ENCODE peak calls at places on chromosomes 4 and X, in seven cellular contexts. Y, B, X, Q, F, J and T are unnamed samples.

GRCh38 chr4:140091305-140091704 is 62.7 kb downstream of the MAML3 start:
- DNase-seq in Y (no peak), B (no peak), X (no peak), Q (no peak), F (no peak), J (no peak), T (peak; percentile 46)

GRCh38 chrX:149198980-149199732 is 305.9 kb downstream of the IDS start:
- DNase-seq in Y (no peak), B (no peak), X (no peak), Q (no peak), F (no peak), J (no peak), T (no peak)

GRCh38 chrX:57952320-57952678 is 42.0 kb upstream of the ZXDA start:
- DNase-seq in Y (no peak), B (no peak), X (no peak), Q (no peak), F (no peak), J (no peak), T (no peak)

GRCh38 chr4:138499627-138500026 is 257.5 kb upstream of the SLC7A11 start:
- DNase-seq in Y (no peak), B (no peak), X (no peak), Q (no peak), F (peak; percentile 10), J (no peak), T (no peak)

GRCh38 chrX:10984213-10984612 is 126.9 kb upstream of the HCCS start:
- DNase-seq in Y (no peak), B (no peak), X (no peak), Q (no peak), F (no peak), J (no peak), T (no peak)

GRCh38 chrX:44913656-44914531 is 40.9 kb downstream of the KDM6A start:
- DNase-seq in Y (no peak), B (no peak), X (no peak), Q (no peak), F (no peak), J (no peak), T (no peak)

GRCh38 chrX:30150196-30150895 is 65.0 kb upstream of the MAGEB2 start:
- DNase-seq in Y (no peak), B (no peak), X (no peak), Q (no peak), F (no peak), J (no peak), T (peak; percentile 27)

GRCh38 chr4:37827030-37827705 is 682 bp downstream of the PGM2 start:
- DNase-seq in Y (no peak), B (no peak), X (no peak), Q (no peak), F (peak; percentile 44), J (peak; percentile 61), T (peak; percentile 14)

DNA sequence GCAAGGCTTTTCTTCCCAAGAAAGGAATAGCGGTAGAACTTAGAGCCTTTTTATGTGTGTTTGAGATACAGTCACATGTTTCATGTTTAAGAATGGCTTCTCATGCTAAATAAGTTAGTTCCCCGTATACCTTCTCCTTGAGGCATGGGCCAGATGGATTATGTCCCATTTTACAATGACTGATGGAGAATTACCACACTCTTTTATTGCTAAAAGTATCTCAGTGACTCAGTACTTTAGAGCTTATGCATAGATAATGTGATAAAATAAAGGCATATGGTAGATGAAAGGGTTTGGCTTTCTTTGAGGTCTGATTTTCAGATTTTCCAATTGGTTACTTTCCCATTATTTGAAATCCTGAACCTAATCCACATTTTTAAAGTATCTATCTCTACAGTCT is 121.8 kb upstream of the BMPR1B start:
- DNase-seq in Y (no peak), B (no peak), X (no peak), Q (no peak), F (no peak), J (peak; percentile 31), T (peak; percentile 62)
- H3K27ac ChIP-seq in Y (no peak overlapping the region), B (no peak overlapping the region), X (no peak overlapping the region), Q (no peak overlapping the region), F (no peak overlapping the region), J (no peak overlapping the region), T (peak overlapping the region; percentile 45)

GRCh38 chrX:37846141-37846540 is 1.2 kb downstream of the DYNLT3 start:
- DNase-seq in Y (no peak), B (no peak), X (no peak), Q (no peak), F (no peak), J (no peak), T (peak; percentile 12)
- H3K4me3 ChIP-seq in Y (no peak overlapping the region), B (no peak overlapping the region), X (no peak overlapping the region), Q (no peak overlapping the region), F (no peak overlapping the region), J (peak overlapping the region; percentile 71), T (peak overlapping the region; percentile 84)

DNA sequence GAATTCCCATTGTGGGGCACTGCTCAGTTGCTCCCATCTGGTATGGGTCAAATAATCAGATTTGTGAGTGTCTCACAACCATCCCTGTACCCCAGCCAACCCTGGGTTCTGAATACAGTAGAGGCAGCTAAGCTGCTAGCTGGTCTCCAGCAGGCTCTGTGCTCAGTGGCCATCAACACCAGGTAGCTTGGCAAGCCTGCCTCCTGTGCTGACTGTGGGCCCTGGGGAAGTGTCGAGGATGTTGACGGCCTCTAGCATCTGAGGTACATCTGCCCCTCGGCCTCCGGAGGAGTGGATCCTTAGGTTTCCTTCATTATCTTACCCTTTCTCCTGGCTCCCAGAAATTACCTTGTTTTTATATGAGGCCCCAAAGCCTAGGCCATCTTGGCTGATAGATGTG is 13.3 kb downstream of the RNF4 start:
- DNase-seq in Y (no peak), B (no peak), X (no peak), Q (no peak), F (no peak), J (no peak), T (no peak)
- H3K4me1 ChIP-seq in Y (peaks cover 7% of the 10 kb centered on the region), B (no peaks in the 10 kb centered on the region), X (peaks cover 34% of the 10 kb centered on the region), Q (peaks cover 65% of the 10 kb centered on the region), F (peaks cover 16% of the 10 kb centered on the region), J (no peaks in the 10 kb centered on the region), T (peaks cover 41% of the 10 kb centered on the region)

DNA sequence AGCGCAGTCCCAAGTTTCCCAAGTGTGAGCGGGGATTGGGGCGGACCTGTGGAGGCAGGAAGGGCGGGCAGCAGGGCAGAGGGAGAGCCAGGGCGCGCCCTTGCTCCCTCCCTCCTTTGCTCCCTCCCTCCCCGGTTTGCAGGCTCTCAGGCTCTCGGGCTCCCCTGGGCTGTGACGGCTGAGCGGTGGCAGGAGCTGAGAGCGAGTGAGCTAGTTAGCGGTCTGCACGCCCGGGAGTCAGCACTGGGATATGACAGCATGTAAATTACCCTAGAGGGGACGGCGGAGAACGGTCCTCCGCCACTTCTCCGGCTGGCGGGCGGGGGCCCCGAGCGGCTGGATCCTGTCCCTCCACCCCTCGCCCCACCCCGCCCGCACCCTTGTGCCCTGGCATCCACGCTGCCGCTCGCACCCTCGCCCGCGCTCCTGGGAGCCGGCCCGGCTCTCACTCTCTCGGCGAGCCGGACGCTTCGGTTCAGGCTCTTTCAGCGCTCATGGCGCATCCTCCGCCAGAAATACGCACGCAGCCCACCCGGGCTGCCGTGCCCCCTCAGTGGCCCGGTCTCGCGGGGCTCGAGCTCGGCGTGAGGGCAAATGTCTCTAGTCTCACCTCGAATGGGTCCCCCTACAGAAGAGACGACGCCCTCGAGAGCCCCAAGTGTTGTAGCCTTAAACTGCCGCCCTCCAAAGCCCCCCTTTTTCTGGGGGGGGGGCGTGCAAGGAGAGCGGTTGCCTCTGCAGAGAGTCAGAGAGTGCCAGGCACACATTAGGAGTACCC is at the start of gene TSC22D3:
- DNase-seq in Y (peak; percentile 71), B (peak; percentile 69), X (peak; percentile 83), Q (peak; percentile 49), F (peak; percentile 82), J (peak; percentile 79), T (peak; percentile 82)
- H3K27ac ChIP-seq in Y (peak within 1 kb of the TSS; percentile 74), B (peak within 1 kb of the TSS; percentile 82), X (peak within 1 kb of the TSS; percentile 89), Q (peak within 1 kb of the TSS; percentile 49), F (no peak within 1 kb of the TSS), J (no peak within 1 kb of the TSS), T (no peak within 1 kb of the TSS)

GRCh38 chr4:124066579-124066978 is 646.0 kb downstream of the ANKRD50 start:
- DNase-seq in Y (no peak), B (no peak), X (no peak), Q (no peak), F (no peak), J (no peak), T (no peak)
- H3K4me3 ChIP-seq in Y (no peak overlapping the region), B (no peak overlapping the region), X (no peak overlapping the region), Q (no peak overlapping the region), F (no peak overlapping the region), J (no peak overlapping the region), T (no peak overlapping the region)